ENCODE peak calls at places on chromosomes 1 and 21, in six cellular contexts. One of them, this sample, is unnamed.

GRCh38 chr1:236041899-236042618 is 22.8 kb downstream of the NID1 start:
- DNase-seq in renal cortical epithelial cell: no peak
- DNase-seq in ACHN: no peak
- DNase-seq in stimulated activated CD8-positive, alpha-beta memory T cell treated with anti-CD3 and anti-CD28 coated beads, Interleukin-7, amount 100 ng/mL, for 1 hour: no peak
- DNase-seq in SW480: no peak
- DNase-seq in T-helper 2 cell: no peak
- DNase-seq in this sample: no peak

GRCh38 chr1:235919797-235920475 is 53.2 kb upstream of the LYST start:
- DNase-seq in renal cortical epithelial cell: peak
- DNase-seq in ACHN: no peak
- DNase-seq in stimulated activated CD8-positive, alpha-beta memory T cell treated with anti-CD3 and anti-CD28 coated beads, Interleukin-7, amount 100 ng/mL, for 1 hour: no peak
- DNase-seq in SW480: no peak
- DNase-seq in T-helper 2 cell: no peak
- DNase-seq in this sample: no peak

GRCh38 chr1:41239988-41240610 is 2.0 kb downstream of the SCMH1 start:
- DNase-seq in renal cortical epithelial cell: peak
- DNase-seq in ACHN: peak
- DNase-seq in stimulated activated CD8-positive, alpha-beta memory T cell treated with anti-CD3 and anti-CD28 coated beads, Interleukin-7, amount 100 ng/mL, for 1 hour: no peak
- DNase-seq in SW480: peak
- DNase-seq in T-helper 2 cell: no peak
- DNase-seq in this sample: no peak

GRCh38 chr1:212606734-212607205 is 1.8 kb upstream of the ATF3 start:
- DNase-seq in renal cortical epithelial cell: no peak
- DNase-seq in ACHN: peak
- DNase-seq in stimulated activated CD8-positive, alpha-beta memory T cell treated with anti-CD3 and anti-CD28 coated beads, Interleukin-7, amount 100 ng/mL, for 1 hour: no peak
- DNase-seq in SW480: peak
- DNase-seq in T-helper 2 cell: peak
- DNase-seq in this sample: peak

GRCh38 chr1:7221823-7222462 is 436.7 kb downstream of the CAMTA1 start:
- DNase-seq in renal cortical epithelial cell: no peak
- DNase-seq in ACHN: no peak
- DNase-seq in stimulated activated CD8-positive, alpha-beta memory T cell treated with anti-CD3 and anti-CD28 coated beads, Interleukin-7, amount 100 ng/mL, for 1 hour: no peak
- DNase-seq in SW480: no peak
- DNase-seq in T-helper 2 cell: no peak
- DNase-seq in this sample: no peak

GRCh38 chr1:242225770-242226573 is 227.1 kb upstream of the MAP1LC3C start:
- DNase-seq in renal cortical epithelial cell: no peak
- DNase-seq in ACHN: no peak
- DNase-seq in stimulated activated CD8-positive, alpha-beta memory T cell treated with anti-CD3 and anti-CD28 coated beads, Interleukin-7, amount 100 ng/mL, for 1 hour: no peak
- DNase-seq in SW480: no peak
- DNase-seq in T-helper 2 cell: no peak
- DNase-seq in this sample: no peak

GRCh38 chr1:155706101-155706619 is 17.3 kb downstream of the DAP3 start:
- DNase-seq in renal cortical epithelial cell: peak
- DNase-seq in ACHN: peak
- DNase-seq in stimulated activated CD8-positive, alpha-beta memory T cell treated with anti-CD3 and anti-CD28 coated beads, Interleukin-7, amount 100 ng/mL, for 1 hour: no peak
- DNase-seq in SW480: no peak
- DNase-seq in T-helper 2 cell: no peak
- DNase-seq in this sample: no peak

GRCh38 chr1:19476440-19477190 is 8.7 kb downstream of the CAPZB start:
- DNase-seq in renal cortical epithelial cell: no peak
- DNase-seq in ACHN: no peak
- DNase-seq in stimulated activated CD8-positive, alpha-beta memory T cell treated with anti-CD3 and anti-CD28 coated beads, Interleukin-7, amount 100 ng/mL, for 1 hour: no peak
- DNase-seq in SW480: no peak
- DNase-seq in T-helper 2 cell: peak
- DNase-seq in this sample: no peak

GRCh38 chr1:208577381-208577905 is 333.3 kb upstream of the PLXNA2 start:
- DNase-seq in renal cortical epithelial cell: no peak
- DNase-seq in ACHN: no peak
- DNase-seq in stimulated activated CD8-positive, alpha-beta memory T cell treated with anti-CD3 and anti-CD28 coated beads, Interleukin-7, amount 100 ng/mL, for 1 hour: no peak
- DNase-seq in SW480: no peak
- DNase-seq in T-helper 2 cell: no peak
- DNase-seq in this sample: no peak

GRCh38 chr1:97070366-97070765 is 348.8 kb downstream of the PTBP2 start:
- DNase-seq in renal cortical epithelial cell: no peak
- DNase-seq in ACHN: no peak
- DNase-seq in stimulated activated CD8-positive, alpha-beta memory T cell treated with anti-CD3 and anti-CD28 coated beads, Interleukin-7, amount 100 ng/mL, for 1 hour: no peak
- DNase-seq in SW480: no peak
- DNase-seq in T-helper 2 cell: no peak
- DNase-seq in this sample: no peak

GRCh38 chr21:34782666-34783365 is 114.0 kb downstream of the CLIC6 start:
- DNase-seq in renal cortical epithelial cell: peak
- DNase-seq in ACHN: no peak
- DNase-seq in stimulated activated CD8-positive, alpha-beta memory T cell treated with anti-CD3 and anti-CD28 coated beads, Interleukin-7, amount 100 ng/mL, for 1 hour: no peak
- DNase-seq in SW480: no peak
- DNase-seq in T-helper 2 cell: no peak
- DNase-seq in this sample: no peak

GRCh38 chr1:70169018-70169839 is 36.1 kb downstream of the LRRC40 start:
- DNase-seq in renal cortical epithelial cell: no peak
- DNase-seq in ACHN: no peak
- DNase-seq in stimulated activated CD8-positive, alpha-beta memory T cell treated with anti-CD3 and anti-CD28 coated beads, Interleukin-7, amount 100 ng/mL, for 1 hour: no peak
- DNase-seq in SW480: no peak
- DNase-seq in T-helper 2 cell: no peak
- DNase-seq in this sample: no peak

GRCh38 chr1:85502171-85502570 is 37.2 kb upstream of the DDAH1 start:
- DNase-seq in renal cortical epithelial cell: no peak
- DNase-seq in ACHN: no peak
- DNase-seq in stimulated activated CD8-positive, alpha-beta memory T cell treated with anti-CD3 and anti-CD28 coated beads, Interleukin-7, amount 100 ng/mL, for 1 hour: no peak
- DNase-seq in SW480: no peak
- DNase-seq in T-helper 2 cell: no peak
- DNase-seq in this sample: no peak

GRCh38 chr21:26965567-26966359 is 1.1 kb downstream of the ADAMTS5 start:
- DNase-seq in renal cortical epithelial cell: no peak
- DNase-seq in ACHN: peak
- DNase-seq in stimulated activated CD8-positive, alpha-beta memory T cell treated with anti-CD3 and anti-CD28 coated beads, Interleukin-7, amount 100 ng/mL, for 1 hour: no peak
- DNase-seq in SW480: no peak
- DNase-seq in T-helper 2 cell: no peak
- DNase-seq in this sample: no peak

GRCh38 chr1:63703661-63704060 is 70.2 kb upstream of the ROR1 start:
- DNase-seq in renal cortical epithelial cell: no peak
- DNase-seq in ACHN: no peak
- DNase-seq in stimulated activated CD8-positive, alpha-beta memory T cell treated with anti-CD3 and anti-CD28 coated beads, Interleukin-7, amount 100 ng/mL, for 1 hour: no peak
- DNase-seq in SW480: no peak
- DNase-seq in T-helper 2 cell: no peak
- DNase-seq in this sample: peak

GRCh38 chr1:47611992-47612391 is 174.1 kb downstream of the FOXD2 start:
- DNase-seq in renal cortical epithelial cell: no peak
- DNase-seq in ACHN: no peak
- DNase-seq in stimulated activated CD8-positive, alpha-beta memory T cell treated with anti-CD3 and anti-CD28 coated beads, Interleukin-7, amount 100 ng/mL, for 1 hour: no peak
- DNase-seq in SW480: no peak
- DNase-seq in T-helper 2 cell: no peak
- DNase-seq in this sample: no peak

GRCh38 chr1:179825798-179826460 is 51.7 kb downstream of the TOR1AIP2 start:
- DNase-seq in renal cortical epithelial cell: no peak
- DNase-seq in ACHN: no peak
- DNase-seq in stimulated activated CD8-positive, alpha-beta memory T cell treated with anti-CD3 and anti-CD28 coated beads, Interleukin-7, amount 100 ng/mL, for 1 hour: no peak
- DNase-seq in SW480: no peak
- DNase-seq in T-helper 2 cell: no peak
- DNase-seq in this sample: no peak

GRCh38 chr1:206050655-206051235 is 2.2 kb upstream of the RHEX start:
- DNase-seq in renal cortical epithelial cell: peak
- DNase-seq in ACHN: peak
- DNase-seq in stimulated activated CD8-positive, alpha-beta memory T cell treated with anti-CD3 and anti-CD28 coated beads, Interleukin-7, amount 100 ng/mL, for 1 hour: no peak
- DNase-seq in SW480: no peak
- DNase-seq in T-helper 2 cell: no peak
- DNase-seq in this sample: no peak

GRCh38 chr1:17270891-17271765 is 22.2 kb downstream of the PADI3 start:
- DNase-seq in renal cortical epithelial cell: no peak
- DNase-seq in ACHN: no peak
- DNase-seq in stimulated activated CD8-positive, alpha-beta memory T cell treated with anti-CD3 and anti-CD28 coated beads, Interleukin-7, amount 100 ng/mL, for 1 hour: no peak
- DNase-seq in SW480: no peak
- DNase-seq in T-helper 2 cell: no peak
- DNase-seq in this sample: no peak

GRCh38 chr1:67580671-67581403 is 104.2 kb upstream of the GADD45A start:
- DNase-seq in renal cortical epithelial cell: no peak
- DNase-seq in ACHN: no peak
- DNase-seq in stimulated activated CD8-positive, alpha-beta memory T cell treated with anti-CD3 and anti-CD28 coated beads, Interleukin-7, amount 100 ng/mL, for 1 hour: no peak
- DNase-seq in SW480: no peak
- DNase-seq in T-helper 2 cell: no peak
- DNase-seq in this sample: no peak

GRCh38 chr1:8423702-8424538 is 106.0 kb downstream of the SLC45A1 start:
- DNase-seq in renal cortical epithelial cell: peak
- DNase-seq in ACHN: peak
- DNase-seq in stimulated activated CD8-positive, alpha-beta memory T cell treated with anti-CD3 and anti-CD28 coated beads, Interleukin-7, amount 100 ng/mL, for 1 hour: no peak
- DNase-seq in SW480: peak
- DNase-seq in T-helper 2 cell: peak
- DNase-seq in this sample: peak

GRCh38 chr1:56911098-56911497 is 54.7 kb downstream of the C8B start:
- DNase-seq in renal cortical epithelial cell: peak
- DNase-seq in ACHN: no peak
- DNase-seq in stimulated activated CD8-positive, alpha-beta memory T cell treated with anti-CD3 and anti-CD28 coated beads, Interleukin-7, amount 100 ng/mL, for 1 hour: no peak
- DNase-seq in SW480: no peak
- DNase-seq in T-helper 2 cell: no peak
- DNase-seq in this sample: no peak

GRCh38 chr1:199759268-199759724 is 268.2 kb upstream of the NR5A2 start:
- DNase-seq in renal cortical epithelial cell: peak
- DNase-seq in ACHN: peak
- DNase-seq in stimulated activated CD8-positive, alpha-beta memory T cell treated with anti-CD3 and anti-CD28 coated beads, Interleukin-7, amount 100 ng/mL, for 1 hour: no peak
- DNase-seq in SW480: peak
- DNase-seq in T-helper 2 cell: no peak
- DNase-seq in this sample: no peak

GRCh38 chr1:230256896-230257295 is 169.2 kb downstream of the PGBD5 start:
- DNase-seq in renal cortical epithelial cell: no peak
- DNase-seq in ACHN: no peak
- DNase-seq in stimulated activated CD8-positive, alpha-beta memory T cell treated with anti-CD3 and anti-CD28 coated beads, Interleukin-7, amount 100 ng/mL, for 1 hour: no peak
- DNase-seq in SW480: no peak
- DNase-seq in T-helper 2 cell: no peak
- DNase-seq in this sample: no peak

GRCh38 chr1:44672254-44672955 is 1.9 kb downstream of the TMEM53 start:
- DNase-seq in renal cortical epithelial cell: peak
- DNase-seq in ACHN: peak
- DNase-seq in stimulated activated CD8-positive, alpha-beta memory T cell treated with anti-CD3 and anti-CD28 coated beads, Interleukin-7, amount 100 ng/mL, for 1 hour: no peak
- DNase-seq in SW480: peak
- DNase-seq in T-helper 2 cell: no peak
- DNase-seq in this sample: no peak

GRCh38 chr1:36248250-36248894 is 24.1 kb downstream of the THRAP3 start:
- DNase-seq in renal cortical epithelial cell: peak
- DNase-seq in ACHN: peak
- DNase-seq in stimulated activated CD8-positive, alpha-beta memory T cell treated with anti-CD3 and anti-CD28 coated beads, Interleukin-7, amount 100 ng/mL, for 1 hour: no peak
- DNase-seq in SW480: no peak
- DNase-seq in T-helper 2 cell: no peak
- DNase-seq in this sample: no peak

GRCh38 chr1:212518188-212518951 is 85.7 kb downstream of the NENF start:
- DNase-seq in renal cortical epithelial cell: peak
- DNase-seq in ACHN: no peak
- DNase-seq in stimulated activated CD8-positive, alpha-beta memory T cell treated with anti-CD3 and anti-CD28 coated beads, Interleukin-7, amount 100 ng/mL, for 1 hour: no peak
- DNase-seq in SW480: peak
- DNase-seq in T-helper 2 cell: no peak
- DNase-seq in this sample: no peak

GRCh38 chr1:104136621-104137020 is 386.9 kb downstream of the AMY1C start:
- DNase-seq in renal cortical epithelial cell: no peak
- DNase-seq in ACHN: no peak
- DNase-seq in stimulated activated CD8-positive, alpha-beta memory T cell treated with anti-CD3 and anti-CD28 coated beads, Interleukin-7, amount 100 ng/mL, for 1 hour: no peak
- DNase-seq in SW480: no peak
- DNase-seq in T-helper 2 cell: no peak
- DNase-seq in this sample: no peak

GRCh38 chr1:209800984-209801834 is 4.7 kb downstream of the IRF6 start:
- DNase-seq in renal cortical epithelial cell: no peak
- DNase-seq in ACHN: no peak
- DNase-seq in stimulated activated CD8-positive, alpha-beta memory T cell treated with anti-CD3 and anti-CD28 coated beads, Interleukin-7, amount 100 ng/mL, for 1 hour: no peak
- DNase-seq in SW480: no peak
- DNase-seq in T-helper 2 cell: no peak
- DNase-seq in this sample: no peak

GRCh38 chr1:88799433-88799832 is 91.9 kb downstream of the GTF2B start:
- DNase-seq in renal cortical epithelial cell: peak
- DNase-seq in ACHN: no peak
- DNase-seq in stimulated activated CD8-positive, alpha-beta memory T cell treated with anti-CD3 and anti-CD28 coated beads, Interleukin-7, amount 100 ng/mL, for 1 hour: no peak
- DNase-seq in SW480: no peak
- DNase-seq in T-helper 2 cell: no peak
- DNase-seq in this sample: no peak

GRCh38 chr1:34975312-34975711 is 9.8 kb downstream of the TMEM35B start:
- DNase-seq in renal cortical epithelial cell: no peak
- DNase-seq in ACHN: no peak
- DNase-seq in stimulated activated CD8-positive, alpha-beta memory T cell treated with anti-CD3 and anti-CD28 coated beads, Interleukin-7, amount 100 ng/mL, for 1 hour: no peak
- DNase-seq in SW480: no peak
- DNase-seq in T-helper 2 cell: no peak
- DNase-seq in this sample: no peak

GRCh38 chr1:170114916-170115315 is 30.8 kb upstream of the NTMT2 start:
- DNase-seq in renal cortical epithelial cell: peak
- DNase-seq in ACHN: peak
- DNase-seq in stimulated activated CD8-positive, alpha-beta memory T cell treated with anti-CD3 and anti-CD28 coated beads, Interleukin-7, amount 100 ng/mL, for 1 hour: no peak
- DNase-seq in SW480: no peak
- DNase-seq in T-helper 2 cell: no peak
- DNase-seq in this sample: no peak

GRCh38 chr21:45562401-45562800 is 20.2 kb upstream of the SLC19A1 start:
- DNase-seq in renal cortical epithelial cell: no peak
- DNase-seq in ACHN: no peak
- DNase-seq in stimulated activated CD8-positive, alpha-beta memory T cell treated with anti-CD3 and anti-CD28 coated beads, Interleukin-7, amount 100 ng/mL, for 1 hour: no peak
- DNase-seq in SW480: no peak
- DNase-seq in T-helper 2 cell: no peak
- DNase-seq in this sample: no peak

GRCh38 chr21:36117276-36117675 is 17.6 kb upstream of the CBR3 start:
- DNase-seq in renal cortical epithelial cell: no peak
- DNase-seq in ACHN: no peak
- DNase-seq in stimulated activated CD8-positive, alpha-beta memory T cell treated with anti-CD3 and anti-CD28 coated beads, Interleukin-7, amount 100 ng/mL, for 1 hour: no peak
- DNase-seq in SW480: no peak
- DNase-seq in T-helper 2 cell: no peak
- DNase-seq in this sample: no peak

GRCh38 chr1:91779603-91780021 is 106.3 kb downstream of the TGFBR3 start:
- DNase-seq in renal cortical epithelial cell: peak
- DNase-seq in ACHN: no peak
- DNase-seq in stimulated activated CD8-positive, alpha-beta memory T cell treated with anti-CD3 and anti-CD28 coated beads, Interleukin-7, amount 100 ng/mL, for 1 hour: no peak
- DNase-seq in SW480: no peak
- DNase-seq in T-helper 2 cell: no peak
- DNase-seq in this sample: no peak

GRCh38 chr1:119462964-119463363 is 44.0 kb upstream of the HSD3B1 start:
- DNase-seq in renal cortical epithelial cell: no peak
- DNase-seq in ACHN: no peak
- DNase-seq in stimulated activated CD8-positive, alpha-beta memory T cell treated with anti-CD3 and anti-CD28 coated beads, Interleukin-7, amount 100 ng/mL, for 1 hour: no peak
- DNase-seq in SW480: no peak
- DNase-seq in T-helper 2 cell: no peak
- DNase-seq in this sample: no peak

GRCh38 chr1:43858324-43858723 is 75.3 kb upstream of the ARTN start:
- DNase-seq in renal cortical epithelial cell: peak
- DNase-seq in ACHN: no peak
- DNase-seq in stimulated activated CD8-positive, alpha-beta memory T cell treated with anti-CD3 and anti-CD28 coated beads, Interleukin-7, amount 100 ng/mL, for 1 hour: no peak
- DNase-seq in SW480: peak
- DNase-seq in T-helper 2 cell: no peak
- DNase-seq in this sample: no peak

GRCh38 chr21:41820384-41821080 is 53.7 kb upstream of the RIPK4 start:
- DNase-seq in renal cortical epithelial cell: no peak
- DNase-seq in ACHN: no peak
- DNase-seq in stimulated activated CD8-positive, alpha-beta memory T cell treated with anti-CD3 and anti-CD28 coated beads, Interleukin-7, amount 100 ng/mL, for 1 hour: no peak
- DNase-seq in SW480: no peak
- DNase-seq in T-helper 2 cell: no peak
- DNase-seq in this sample: no peak

This sample was measured in NCI-H1436.